ENCODE peak calls at places on chromosomes 12 and 14, in five cellular contexts. G is amniotic stem cell, I is adrenal gland, S is HTR-8/SVneo, F is substantia nigra. K is an unnamed sample.
A peak's percentile ranks its signal among the peaks of the same experiment; 100 is the strongest.

GRCh38 chr12:42409471-42409870 is 83.5 kb downstream of the PPHLN1 start:
- DNase-seq in G (no peak), I (no peak), S (no peak), F (no peak), K (no peak)

GRCh38 chr14:21965042-21965441 is 291.4 kb upstream of the OR4E1 start:
- DNase-seq in G (no peak), I (no peak), S (no peak), F (no peak), K (no peak)

GRCh38 chr12:34292736-34293625 is 270.7 kb downstream of the ALG10 start:
- DNase-seq in G (no peak), I (peak; percentile 8), S (no peak), F (no peak), K (no peak)

GRCh38 chr12:26719852-26720251 is 113.1 kb downstream of the ITPR2 start:
- DNase-seq in G (no peak), I (no peak), S (no peak), F (no peak), K (no peak)

GRCh38 chr12:121223283-121223946 is 13.5 kb downstream of the P2RX4 start:
- DNase-seq in G (no peak), I (no peak), S (no peak), F (no peak), K (no peak)

GRCh38 chr14:92362781-92363235 is 39.8 kb downstream of the SLC24A4 start:
- DNase-seq in G (no peak), I (peak; percentile 70), S (no peak), F (peak; percentile 25), K (peak; percentile 14)

GRCh38 chr12:29382251-29382650 is 1.3 kb upstream of the ERGIC2 start:
- DNase-seq in G (no peak), I (no peak), S (no peak), F (no peak), K (no peak)

GRCh38 chr14:92460916-92461579 is 52.5 kb upstream of the RIN3 start:
- DNase-seq in G (no peak), I (no peak), S (no peak), F (no peak), K (no peak)

GRCh38 chr12:88298761-88299242 is 156.7 kb downstream of the TMTC3 start:
- DNase-seq in G (peak; percentile 36), I (no peak), S (peak; percentile 4), F (no peak), K (peak; percentile 87)

GRCh38 chr14:95442633-95443021 is 73.8 kb downstream of the SYNE3 start:
- DNase-seq in G (peak; percentile 38), I (peak; percentile 79), S (peak; percentile 88), F (peak; percentile 76), K (peak; percentile 56)

GRCh38 chr14:25048170-25049126 is 1.5 kb downstream of the STXBP6 start:
- DNase-seq in G (no peak), I (peak; percentile 18), S (peak; percentile 29), F (peak; percentile 5), K (no peak)

GRCh38 chr12:41680155-41680554 is 464.5 kb downstream of the GXYLT1 start:
- DNase-seq in G (no peak), I (no peak), S (no peak), F (no peak), K (no peak)